ENCODE peak calls at places on chromosomes 16 and 17, in nine cellular contexts. Q, J, R, A, P, X, F, N and C are unnamed samples.
A peak's percentile ranks its signal among the peaks of the same experiment; 100 is the strongest.

GRCh38 chr17:18382441-18383078 is 5.0 kb downstream of the EVPLL start:
- DNase-seq in X (no peak), N (no peak), F (no peak), P (no peak), J (no peak), A (no peak), Q (no peak), R (no peak), C (no peak)

GRCh38 chr16:73016488-73016830 is 31.5 kb downstream of the ZFHX3 start:
- DNase-seq in P (no peak), A (no peak), N (no peak), Q (no peak), R (no peak), X (no peak), F (no peak), J (no peak), C (no peak)

GRCh38 chr17:6526362-6527152 is 29.8 kb downstream of the PITPNM3 start:
- DNase-seq in R (peak; percentile 20), P (no peak), X (no peak), N (no peak), A (no peak), Q (no peak), J (no peak), F (no peak), C (no peak)

GRCh38 chr16:15830832-15831451 is 25.9 kb downstream of the MYH11 start:
- DNase-seq in Q (no peak), N (no peak), X (no peak), A (no peak), P (no peak), F (no peak), R (no peak), J (no peak), C (no peak)

GRCh38 chr17:74524751-74525725 is 6.2 kb downstream of the CD300LB start:
- DNase-seq in X (no peak), R (no peak), A (no peak), N (peak; percentile 13), P (no peak), F (no peak), Q (no peak), J (no peak), C (no peak)

GRCh38 chr16:67040906-67041305 is 12.0 kb downstream of the CBFB start:
- DNase-seq in X (no peak), R (peak; percentile 75), A (no peak), P (no peak), J (no peak), N (no peak), F (no peak), Q (no peak), C (no peak)

GRCh38 chr17:40433551-40434384 is 9.5 kb upstream of the IGFBP4 start:
- DNase-seq in R (no peak), Q (peak; percentile 48), X (no peak), N (no peak), F (no peak), J (no peak), P (no peak), A (no peak), C (no peak)

GRCh38 chr16:76265434-76266045 is 11.7 kb upstream of the CNTNAP4 start:
- DNase-seq in F (no peak), A (no peak), R (peak; percentile 25), J (no peak), Q (peak; percentile 18), P (no peak), X (no peak), N (no peak), C (no peak)

GRCh38 chr17:56751145-56751743 is 82.5 kb downstream of the C17orf67 start:
- DNase-seq in A (no peak), N (no peak), R (no peak), F (no peak), Q (peak; percentile 16), P (no peak), X (no peak), J (no peak), C (no peak)

GRCh38 chr17:5011928-5012327 is 14.2 kb downstream of the KIF1C start:
- DNase-seq in J (no peak), R (peak; percentile 91), A (no peak), X (no peak), N (no peak), F (no peak), Q (no peak), P (no peak), C (no peak)

GRCh38 chr16:85462405-85463227 is 150.5 kb upstream of the GSE1 start:
- DNase-seq in F (no peak), J (no peak), X (no peak), N (peak; percentile 51), A (no peak), R (no peak), Q (no peak), P (no peak), C (no peak)

GRCh38 chr16:69904495-69905170 is 46.5 kb upstream of the CLEC18A start:
- DNase-seq in P (no peak), A (no peak), R (no peak), X (no peak), J (no peak), Q (no peak), N (peak; percentile 60), F (no peak), C (no peak)

GRCh38 chr17:59121901-59122480 is 15.3 kb upstream of the TRIM37 start:
- DNase-seq in A (no peak), N (no peak), F (no peak), P (no peak), R (no peak), Q (no peak), X (no peak), J (no peak), C (peak; percentile 18)

GRCh38 chr17:4968166-4968915 is 724 bp upstream of the SPAG7 start:
- DNase-seq in F (no peak), N (no peak), P (no peak), X (no peak), J (no peak), R (no peak), Q (peak; percentile 32), A (peak; percentile 11), C (no peak)

GRCh38 chr17:31497994-31498826 is 106.7 kb downstream of the RAB11FIP4 start:
- DNase-seq in J (no peak), Q (no peak), N (peak; percentile 58), F (no peak), X (no peak), P (no peak), R (no peak), A (no peak), C (no peak)

GRCh38 chr17:81152288-81152848 is 12.9 kb upstream of the PVALEF start:
- DNase-seq in A (no peak), Q (no peak), N (no peak), P (no peak), F (no peak), X (no peak), J (no peak), R (no peak), C (no peak)

GRCh38 chr16:89019511-89019910 is 42.5 kb upstream of the CBFA2T3 start:
- DNase-seq in Q (no peak), N (no peak), F (no peak), R (no peak), X (no peak), J (no peak), A (no peak), P (peak; percentile 19), C (no peak)

GRCh38 chr16:30084816-30085159 is 6.9 kb downstream of the TBX6 start:
- DNase-seq in N (no peak), R (no peak), J (no peak), Q (no peak), X (no peak), P (no peak), F (no peak), A (no peak), C (no peak)

GRCh38 chr17:40556884-40557414 is 8.3 kb downstream of the CCR7 start:
- DNase-seq in J (no peak), F (no peak), A (no peak), N (peak; percentile 23), R (no peak), Q (no peak), X (no peak), P (peak; percentile 65), C (no peak)